ENCODE peak calls at places on chromosome 22, in six cellular contexts. A is A549, G is IMR-90, B is skeletal muscle cell, W is NB4, N is ovary. C is an unnamed sample.
A peak's percentile ranks its signal among the peaks of the same experiment; 100 is the strongest.

GRCh38 chr22:49372530-49373288 is 455.0 kb downstream of the BRD1 start:
- DNase-seq in A (peak; percentile 44), G (no peak), B (no peak), W (peak; percentile 89), N (no peak), C (peak; percentile 31)

GRCh38 chr22:35510481-35510934 is 30.1 kb upstream of the RASD2 start:
- DNase-seq in A (no peak), G (peak; percentile 75), B (peak; percentile 16), W (no peak), N (no peak), C (no peak)

GRCh38 chr22:47210686-47211085 is 448.2 kb downstream of the TBC1D22A start:
- DNase-seq in A (no peak), G (no peak), B (no peak), W (no peak), N (no peak), C (no peak)

GRCh38 chr22:24985824-24986214 is 33.3 kb downstream of the KIAA1671 start:
- DNase-seq in A (no peak), G (peak; percentile 10), B (peak; percentile 52), W (peak; percentile 36), N (no peak), C (peak; percentile 98)

GRCh38 chr22:42937164-42937854 is 77.6 kb downstream of the PACSIN2 start:
- DNase-seq in A (peak; percentile 71), G (peak; percentile 87), B (peak; percentile 55), W (peak; percentile 86), N (no peak), C (peak; percentile 86)

GRCh38 chr22:28051787-28052356 is 132.8 kb upstream of the PITPNB start:
- DNase-seq in A (peak; percentile 53), G (peak; percentile 61), B (no peak), W (peak; percentile 47), N (peak; percentile 56), C (peak; percentile 59)

GRCh38 chr22:36194971-36195370 is 6.6 kb downstream of the APOL4 start:
- DNase-seq in A (peak; percentile 59), G (peak; percentile 77), B (no peak), W (peak; percentile 75), N (peak; percentile 46), C (peak; percentile 71)

GRCh38 chr22:30204742-30205111 is 41.8 kb downstream of the LIF start:
- DNase-seq in A (no peak), G (peak; percentile 84), B (peak; percentile 69), W (no peak), N (peak; percentile 58), C (no peak)

GRCh38 chr22:46941958-46942815 is 179.7 kb downstream of the TBC1D22A start:
- DNase-seq in A (no peak), G (peak; percentile 13), B (peak; percentile 25), W (no peak), N (no peak), C (no peak)

GRCh38 chr22:16828876-16829275 is 3.7 kb upstream of the XKR3 start:
- DNase-seq in A (no peak), G (no peak), B (no peak), W (no peak), N (no peak), C (no peak)

GRCh38 chr22:26674211-26675190 is 17.1 kb downstream of the MIAT start:
- DNase-seq in A (no peak), G (no peak), B (no peak), W (no peak), N (no peak), C (no peak)

GRCh38 chr22:35882226-35883027 is 146.2 kb downstream of the RBFOX2 start:
- DNase-seq in A (no peak), G (peak; percentile 41), B (no peak), W (no peak), N (no peak), C (no peak)

GRCh38 chr22:40383905-40384304 is 13.5 kb downstream of the SGSM3 start:
- DNase-seq in A (no peak), G (peak; percentile 75), B (no peak), W (no peak), N (peak; percentile 37), C (peak; percentile 88)

GRCh38 chr22:17570851-17571631 is 7.7 kb downstream of the SLC25A18 start:
- DNase-seq in A (no peak), G (peak; percentile 83), B (peak; percentile 96), W (no peak), N (peak; percentile 69), C (peak; percentile 83)

GRCh38 chr22:17217179-17217578 is 2.1 kb downstream of the ADA2 start:
- DNase-seq in A (no peak), G (no peak), B (no peak), W (peak; percentile 17), N (no peak), C (no peak)

GRCh38 chr22:35023692-35024363 is 42.1 kb upstream of the ISX start:
- DNase-seq in A (peak; percentile 48), G (no peak), B (no peak), W (peak; percentile 70), N (peak; percentile 25), C (peak; percentile 14)

GRCh38 chr22:19811211-19811621 is 43.5 kb downstream of the GNB1L start:
- DNase-seq in A (no peak), G (no peak), B (no peak), W (no peak), N (peak; percentile 17), C (no peak)

GRCh38 chr22:18952022-18952421 is 15.9 kb upstream of the PRODH start:
- DNase-seq in A (no peak), G (no peak), B (no peak), W (no peak), N (no peak), C (no peak)

GRCh38 chr22:27754247-27754887 is 47.2 kb downstream of the MN1 start:
- DNase-seq in A (no peak), G (no peak), B (no peak), W (no peak), N (no peak), C (no peak)

GRCh38 chr22:29092243-29092642 is 19.4 kb downstream of the KREMEN1 start:
- DNase-seq in A (no peak), G (no peak), B (no peak), W (no peak), N (no peak), C (no peak)

GRCh38 chr22:44668886-44669724 is 32.9 kb upstream of the PRR5 start:
- DNase-seq in A (no peak), G (no peak), B (no peak), W (no peak), N (no peak), C (no peak)

GRCh38 chr22:44668190-44668885 is 33.7 kb upstream of the PRR5 start:
- DNase-seq in A (no peak), G (no peak), B (no peak), W (peak; percentile 37), N (no peak), C (no peak)

GRCh38 chr22:44667829-44668189 is 34.2 kb upstream of the PRR5 start:
- DNase-seq in A (no peak), G (no peak), B (no peak), W (no peak), N (no peak), C (no peak)

GRCh38 chr22:44670220-44670983 is 31.6 kb upstream of the PRR5 start:
- DNase-seq in A (no peak), G (no peak), B (no peak), W (no peak), N (no peak), C (no peak)

GRCh38 chr22:44669725-44670027 is 32.3 kb upstream of the PRR5 start:
- DNase-seq in A (peak; percentile 41), G (peak; percentile 37), B (no peak), W (peak; percentile 44), N (no peak), C (no peak)
- H3K4me3 ChIP-seq in A (no peak overlapping the region), G (peak overlapping the region; percentile 75), B (no peak overlapping the region), W (no peak overlapping the region), N (no peak overlapping the region), C (no peak overlapping the region)

DNA sequence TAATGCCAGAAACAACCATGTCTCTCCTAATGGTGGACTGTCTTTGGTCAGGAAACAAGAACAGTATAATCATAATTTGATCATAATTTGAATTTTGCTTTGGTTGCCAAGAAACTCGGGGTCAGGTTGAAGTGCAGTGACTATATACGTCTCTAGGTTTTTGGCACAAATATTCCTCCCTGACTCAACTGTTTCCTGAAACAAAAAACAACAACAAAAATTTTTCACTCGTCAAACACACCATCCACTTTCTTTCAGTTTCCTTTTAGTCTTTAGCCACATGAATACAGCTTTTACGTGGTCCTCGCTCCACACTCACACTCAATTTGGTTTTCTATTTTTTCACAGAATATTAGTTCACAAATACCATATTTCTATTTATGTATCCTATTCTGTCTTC is 5.4 kb upstream of the FBLN1 start:
- DNase-seq in A (no peak), G (peak; percentile 18), B (no peak), W (no peak), N (no peak), C (no peak)
- H3K4me3 ChIP-seq in A (no peak overlapping the region), G (peak overlapping the region; percentile 14), B (no peak overlapping the region), W (no peak overlapping the region), N (no peak overlapping the region), C (no peak overlapping the region)

GRCh38 chr22:44523981-44524759 is 26.1 kb upstream of the RTL6 start:
- DNase-seq in A (no peak), G (peak; percentile 99), B (peak; percentile 79), W (no peak), N (peak; percentile 77), C (peak; percentile 93)
- H3K4me3 ChIP-seq in A (no peak overlapping the region), G (peak overlapping the region; percentile 9), B (peak overlapping the region; percentile 1), W (no peak overlapping the region), N (no peak overlapping the region), C (no peak overlapping the region)

DNA sequence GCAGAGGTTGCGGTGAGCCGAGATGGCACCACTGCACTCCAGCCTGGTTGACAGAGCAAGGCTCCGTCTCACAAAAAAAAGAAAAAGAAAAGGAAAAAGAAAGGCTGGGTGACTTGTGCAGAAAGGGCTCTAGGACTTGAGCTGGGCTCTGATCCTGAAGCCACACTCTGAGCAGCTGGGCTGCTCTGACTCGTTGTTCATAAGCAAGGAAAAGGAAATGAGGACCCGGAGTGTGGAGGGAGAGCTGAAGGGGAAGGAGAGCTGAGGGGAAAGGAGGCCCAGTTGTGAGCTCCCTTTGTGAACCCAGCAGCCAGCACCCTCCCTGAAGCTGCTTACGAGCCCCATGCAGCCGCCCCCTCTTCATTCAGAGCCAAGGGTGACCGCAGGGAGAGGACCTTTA is 12.4 kb upstream of the SH3BP1 start:
- DNase-seq in A (no peak), G (no peak), B (no peak), W (peak; percentile 34), N (no peak), C (no peak)
- H3K4me3 ChIP-seq in A (no peak overlapping the region), G (no peak overlapping the region), B (no peak overlapping the region), W (no peak overlapping the region), N (no peak overlapping the region), C (no peak overlapping the region)

GRCh38 chr22:45055936-45056335 is 46.1 kb upstream of the PHF21B start:
- DNase-seq in A (no peak), G (no peak), B (no peak), W (no peak), N (no peak), C (no peak)
- H3K4me3 ChIP-seq in A (no peak overlapping the region), G (no peak overlapping the region), B (no peak overlapping the region), W (no peak overlapping the region), N (no peak overlapping the region), C (no peak overlapping the region)